ENCODE peak calls at places on chromosome 15, in ten cellular contexts. Y is heart right ventricle; M is psoas muscle; O is IMR-90; U is CD4-positive, alpha-beta T cell; R is thoracic aorta; I is osteocyte; S is upper lobe of left lung; W is stomach; N is cardiac fibroblast. B is an unnamed sample.

GRCh38 chr15:97652700-97653167 is 307.8 kb upstream of the ARRDC4 start:
- DNase-seq in O (no peak), I (no peak), R (no peak), S (no peak), N (no peak), Y (peak; percentile 19), W (no peak), U (no peak), M (no peak), B (no peak)

GRCh38 chr15:99956820-99957641 is 223.8 kb upstream of the LYSMD4 start:
- DNase-seq in U (no peak), W (no peak), N (no peak), M (no peak), R (no peak), O (no peak), I (peak; percentile 66), Y (no peak), S (no peak), B (no peak)

GRCh38 chr15:86162172-86162591 is 82.5 kb downstream of the AGBL1 start:
- DNase-seq in W (no peak), M (peak; percentile 75), U (no peak), I (no peak), N (no peak), O (no peak), R (no peak), S (no peak), Y (no peak), B (no peak)

GRCh38 chr15:72473670-72474465 is at the start of gene ARIH1:
- DNase-seq in O (peak; percentile 94), Y (peak; percentile 99), R (peak; percentile 84), U (peak; percentile 96), I (peak; percentile 99), N (peak; percentile 98), M (peak; percentile 97), S (peak; percentile 95), W (peak; percentile 98), B (peak; percentile 92)

GRCh38 chr15:78640840-78641733 is at the start of gene CHRNB4:
- DNase-seq in R (no peak), W (no peak), U (peak; percentile 14), I (no peak), N (peak; percentile 28), S (no peak), O (no peak), M (no peak), Y (no peak), B (peak; percentile 52)

GRCh38 chr15:25884354-25884753 is 21.2 kb upstream of the ATP10A start:
- DNase-seq in N (no peak), W (no peak), U (no peak), O (no peak), I (no peak), Y (no peak), M (no peak), R (no peak), S (no peak), B (no peak)

GRCh38 chr15:41278319-41278718 is 47.3 kb downstream of the CHP1 start:
- DNase-seq in I (no peak), R (no peak), M (no peak), W (no peak), U (no peak), Y (no peak), S (no peak), N (no peak), O (no peak), B (no peak)

GRCh38 chr15:70597945-70598344 is 165.4 kb downstream of the UACA start:
- DNase-seq in O (no peak), U (no peak), W (no peak), R (no peak), S (no peak), I (no peak), M (no peak), N (no peak), Y (no peak), B (no peak)

GRCh38 chr15:48355377-48355776 is 24.1 kb downstream of the DUT start:
- DNase-seq in S (no peak), I (no peak), R (no peak), Y (no peak), U (no peak), O (peak; percentile 45), M (no peak), N (peak; percentile 66), W (no peak), B (no peak)

GRCh38 chr15:66483131-66483566 is 14.4 kb downstream of the SNAPC5 start:
- DNase-seq in Y (no peak), R (no peak), N (peak; percentile 38), O (peak; percentile 52), I (no peak), U (no peak), S (peak; percentile 55), M (peak; percentile 34), W (no peak), B (no peak)

GRCh38 chr15:47675735-47676134 is 41.6 kb upstream of the SEMA6D start:
- DNase-seq in O (no peak), Y (no peak), S (no peak), R (no peak), W (no peak), N (no peak), U (no peak), M (no peak), I (no peak), B (no peak)

GRCh38 chr15:77521206-77521605 is 100.5 kb downstream of the HMG20A start:
- DNase-seq in W (no peak), O (no peak), R (no peak), S (no peak), U (no peak), M (no peak), N (no peak), I (no peak), Y (no peak), B (no peak)

GRCh38 chr15:70023769-70024491 is 73.8 kb downstream of the TLE3 start:
- DNase-seq in U (no peak), O (peak; percentile 36), W (peak; percentile 68), I (no peak), N (peak; percentile 93), Y (peak; percentile 35), M (peak; percentile 46), R (peak; percentile 34), S (peak; percentile 85), B (no peak)

GRCh38 chr15:40047413-40048154 is 8.6 kb upstream of the SRP14 start:
- DNase-seq in I (peak; percentile 85), U (peak; percentile 47), R (no peak), W (peak; percentile 47), S (peak; percentile 83), N (peak; percentile 68), M (peak; percentile 49), Y (peak; percentile 53), O (peak; percentile 87), B (peak; percentile 77)

GRCh38 chr15:88664151-88664778 is 25.4 kb downstream of the ISG20 start:
- DNase-seq in R (no peak), I (peak; percentile 63), O (no peak), S (no peak), M (no peak), N (peak; percentile 45), Y (no peak), U (peak; percentile 39), W (peak; percentile 43), B (no peak)

GRCh38 chr15:25391971-25392733 is 46.7 kb downstream of the UBE3A start:
- DNase-seq in W (no peak), M (no peak), S (no peak), I (no peak), N (peak; percentile 58), U (no peak), Y (no peak), R (no peak), O (peak; percentile 83), B (no peak)

GRCh38 chr15:76204916-76205460 is 106.3 kb downstream of the ETFA start:
- DNase-seq in R (no peak), W (no peak), Y (no peak), U (no peak), I (no peak), M (no peak), N (no peak), O (no peak), S (no peak), B (no peak)

GRCh38 chr15:60563539-60564404 is 84.8 kb upstream of the ICE2 start:
- DNase-seq in N (no peak), M (no peak), I (no peak), R (no peak), U (peak; percentile 29), O (no peak), Y (no peak), W (no peak), S (no peak), B (peak; percentile 40)

GRCh38 chr15:91855684-91856553 is 2.4 kb downstream of the SLCO3A1 start:
- DNase-seq in U (no peak), N (no peak), W (peak; percentile 55), S (peak; percentile 81), Y (no peak), M (no peak), I (peak; percentile 44), R (no peak), O (no peak), B (no peak)

GRCh38 chr15:79929412-79929811 is 32.6 kb upstream of the MTHFS start:
- DNase-seq in I (no peak), W (no peak), S (no peak), M (no peak), U (no peak), N (no peak), O (no peak), R (no peak), Y (no peak), B (no peak)
- TF ChIP-seq CTCF in I (no peak), W (no peak), S (no peak), M (no peak), U (no peak), N (no peak), O (no peak), R (no peak), Y (no peak), B (no peak)

GRCh38 chr15:51801391-51801835 is 28.0 kb upstream of the TMOD3 start:
- DNase-seq in I (no peak), W (no peak), M (peak; percentile 20), Y (peak; percentile 54), U (no peak), R (no peak), O (peak; percentile 18), S (no peak), N (peak; percentile 64), B (peak; percentile 8)
- TF ChIP-seq CTCF in I (peak; percentile 56), W (no peak), M (peak; percentile 40), Y (peak; percentile 59), U (peak; percentile 19), R (peak; percentile 12), O (peak; percentile 41), S (no peak), N (peak; percentile 72), B (peak; percentile 59)

GRCh38 chr15:64690578-64691296 is 84.7 kb downstream of the RBPMS2 start:
- DNase-seq in N (peak; percentile 43), M (no peak), S (no peak), U (no peak), R (no peak), I (no peak), W (no peak), O (no peak), Y (no peak), B (no peak)
- TF ChIP-seq CTCF in N (no peak), M (peak; percentile 17), S (no peak), U (no peak), R (no peak), I (no peak), W (no peak), O (no peak), Y (peak; percentile 9), B (no peak)

DNA sequence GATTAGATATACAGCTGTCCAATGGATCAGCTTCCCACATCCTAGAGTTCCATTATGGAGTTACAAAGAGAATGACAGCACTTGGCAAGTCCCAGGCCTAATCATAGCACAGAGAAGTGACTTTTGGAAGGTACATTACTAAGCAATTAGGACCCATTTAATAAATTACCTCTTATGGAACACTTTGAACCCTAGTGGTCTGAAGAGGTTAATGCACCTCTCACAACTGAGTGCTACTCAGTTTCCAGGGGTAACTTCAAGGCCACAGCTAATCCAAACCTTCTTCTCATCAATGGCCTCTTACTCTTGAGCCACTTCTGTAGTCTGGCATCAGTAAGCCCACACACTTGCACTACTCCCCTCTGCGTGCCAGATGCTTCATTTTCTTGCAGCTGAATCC is 34.9 kb upstream of the MEIS2 start:
- DNase-seq in M (no peak), R (no peak), N (no peak), W (no peak), I (no peak), Y (no peak), O (no peak), U (no peak), S (no peak), B (no peak)
- TF ChIP-seq CTCF in M (peak; percentile 17), R (no peak), N (peak; percentile 50), W (no peak), I (no peak), Y (no peak), O (peak; percentile 19), U (no peak), S (no peak), B (peak; percentile 31)

B was measured in GM13977.